ENCODE peak calls at places on chromosomes 13 and 19, in four cellular contexts. S is epithelial cell of esophagus; V is effector memory CD4-positive, alpha-beta T cell; E is LHCN-M2. N is an unnamed sample.
A peak's percentile ranks its signal among the peaks of the same experiment; 100 is the strongest.

GRCh38 chr19:392375-392970 is 16.5 kb downstream of the C2CD4C start:
- DNase-seq in S (no peak), V (no peak), E (no peak), N (no peak)

GRCh38 chr19:13794388-13794751 is 873 bp upstream of the ZSWIM4 start:
- DNase-seq in S (peak; percentile 68), V (no peak), E (peak; percentile 65), N (no peak)

GRCh38 chr13:94154362-94154761 is 325.1 kb downstream of the DCT start:
- DNase-seq in S (no peak), V (no peak), E (peak; percentile 54), N (no peak)

GRCh38 chr13:95509521-95510315 is 42.8 kb upstream of the CLDN10 start:
- DNase-seq in S (peak; percentile 82), V (no peak), E (peak; percentile 91), N (no peak)

GRCh38 chr13:24627090-24627714 is 53.0 kb upstream of the ATP12A start:
- DNase-seq in S (peak; percentile 35), V (no peak), E (no peak), N (no peak)

GRCh38 chr13:95784161-95784880 is 107.4 kb downstream of the DNAJC3 start:
- DNase-seq in S (peak; percentile 60), V (no peak), E (peak; percentile 89), N (no peak)

GRCh38 chr19:47765522-47766358 is 12.8 kb upstream of the SELENOW start:
- DNase-seq in S (peak; percentile 68), V (no peak), E (peak; percentile 36), N (no peak)

GRCh38 chr19:51089786-51090185 is 7.1 kb upstream of the KLK14 start:
- DNase-seq in S (no peak), V (no peak), E (no peak), N (no peak)

GRCh38 chr19:6812612-6813011 is 40.1 kb downstream of the VAV1 start:
- DNase-seq in S (no peak), V (no peak), E (no peak), N (no peak)

GRCh38 chr13:75318138-75318833 is 163.7 kb downstream of the TBC1D4 start:
- DNase-seq in S (no peak), V (no peak), E (no peak), N (no peak)

GRCh38 chr19:47331931-47332547 is at the start of gene C5AR2:
- DNase-seq in S (no peak), V (no peak), E (no peak), N (no peak)

GRCh38 chr13:49400755-49401659 is 42.9 kb downstream of the CAB39L start:
- DNase-seq in S (peak; percentile 74), V (no peak), E (no peak), N (no peak)

GRCh38 chr13:19622189-19622588 is 11.3 kb upstream of the MPHOSPH8 start:
- DNase-seq in S (peak; percentile 25), V (no peak), E (no peak), N (no peak)

GRCh38 chr13:28534210-28534609 is 39.3 kb upstream of the FLT1 start:
- DNase-seq in S (no peak), V (no peak), E (no peak), N (no peak)

GRCh38 chr13:57787058-57787791 is 155.7 kb downstream of the PCDH17 start:
- DNase-seq in S (no peak), V (no peak), E (no peak), N (no peak)

GRCh38 chr13:113851826-113852535 is 11.9 kb downstream of the GAS6 start:
- DNase-seq in S (no peak), V (no peak), E (no peak), N (no peak)

GRCh38 chr19:46919324-46919723 is 58.5 kb downstream of the ARHGAP35 start:
- DNase-seq in S (peak; percentile 56), V (no peak), E (peak; percentile 48), N (no peak)

GRCh38 chr13:74550039-74550438 is 415.8 kb upstream of the KLF12 start:
- DNase-seq in S (no peak), V (no peak), E (peak; percentile 21), N (no peak)

GRCh38 chr13:34002141-34002540 is 184.2 kb downstream of the RFC3 start:
- DNase-seq in S (peak; percentile 7), V (no peak), E (no peak), N (no peak)

GRCh38 chr13:73275163-73275562 is 216.4 kb downstream of the KLF5 start:
- DNase-seq in S (no peak), V (no peak), E (peak; percentile 59), N (no peak)

GRCh38 chr13:75587679-75588078 is 38.1 kb downstream of the UCHL3 start:
- DNase-seq in S (peak; percentile 40), V (no peak), E (no peak), N (no peak)

GRCh38 chr19:21586341-21587116 is 81.1 kb downstream of the ZNF429 start:
- DNase-seq in S (no peak), V (no peak), E (no peak), N (no peak)

GRCh38 chr13:94192576-94192975 is 286.9 kb downstream of the DCT start:
- DNase-seq in S (peak; percentile 32), V (no peak), E (peak; percentile 45), N (no peak)

GRCh38 chr19:2811221-2811722 is 8.4 kb upstream of the ZNF554 start:
- DNase-seq in S (no peak), V (no peak), E (no peak), N (no peak)

GRCh38 chr13:29830000-29830399 is 20.4 kb downstream of the UBL3 start:
- DNase-seq in S (peak; percentile 10), V (no peak), E (peak; percentile 52), N (no peak)

GRCh38 chr13:36965767-36966166 is 33.4 kb downstream of the ALG5 start:
- DNase-seq in S (peak; percentile 96), V (no peak), E (peak; percentile 87), N (no peak)

GRCh38 chr13:97225533-97225932 is 3.4 kb downstream of the MBNL2 start:
- DNase-seq in S (no peak), V (no peak), E (no peak), N (no peak)

GRCh38 chr19:8017808-8018207 is 12.4 kb upstream of the ELAVL1 start:
- DNase-seq in S (no peak), V (peak; percentile 24), E (no peak), N (no peak)

GRCh38 chr19:45733160-45733810 is at the start of gene MEIOSIN:
- DNase-seq in S (no peak), V (no peak), E (no peak), N (no peak)

GRCh38 chr19:3404324-3405260 is 38.2 kb downstream of the NFIC start:
- DNase-seq in S (peak; percentile 69), V (no peak), E (peak; percentile 43), N (no peak)

GRCh38 chr19:34475975-34476594 is 5.5 kb upstream of the WTIP start:
- DNase-seq in S (no peak), V (no peak), E (no peak), N (no peak)

GRCh38 chr13:97221046-97221445 is 1.1 kb upstream of the MBNL2 start:
- DNase-seq in S (no peak), V (no peak), E (no peak), N (no peak)

GRCh38 chr19:55641376-55642152 is 762 bp downstream of the ZNF580 start:
- DNase-seq in S (peak; percentile 26), V (no peak), E (no peak), N (no peak)

GRCh38 chr13:109333893-109334651 is 452.3 kb downstream of the IRS2 start:
- DNase-seq in S (no peak), V (no peak), E (no peak), N (no peak)

GRCh38 chr19:35140207-35140897 is 1.7 kb downstream of the FXYD1 start:
- DNase-seq in S (no peak), V (no peak), E (no peak), N (no peak)

GRCh38 chr13:95641291-95641811 is 3.2 kb downstream of the DZIP1 start:
- DNase-seq in S (no peak), V (no peak), E (no peak), N (no peak)

GRCh38 chr13:98098511-98098910 is 44.4 kb upstream of the FARP1 start:
- DNase-seq in S (no peak), V (no peak), E (no peak), N (no peak)